ENCODE peak calls at places on chromosomes 5 and 9, in ten cellular contexts. J is MCF 10A, C is CMK, U is NCI-H146, L is sigmoid colon, X is A549, E is brain microvascular endothelial cell, M is astrocyte, Z is ecto neural progenitor cell, V is HEK293T. A is an unnamed sample.
A peak's percentile ranks its signal among the peaks of the same experiment; 100 is the strongest.

GRCh38 chr9:124489222-124489621 is 18.0 kb downstream of the NR5A1 start:
- DNase-seq in J (no peak), C (no peak), U (no peak), L (no peak), X (no peak), E (no peak), M (peak; percentile 10), Z (no peak), V (no peak), A (no peak)

GRCh38 chr9:33959725-33960124 is 89.0 kb downstream of the UBAP2 start:
- DNase-seq in J (no peak), C (no peak), U (no peak), L (no peak), X (no peak), E (no peak), M (no peak), Z (no peak), V (no peak), A (no peak)

GRCh38 chr5:122327110-122327509 is 15.1 kb downstream of the SNCAIP start:
- DNase-seq in J (no peak), C (no peak), U (no peak), L (no peak), X (no peak), E (no peak), M (no peak), Z (no peak), V (no peak), A (no peak)

GRCh38 chr5:175842947-175843793 is 28.2 kb upstream of the CPLX2 start:
- DNase-seq in J (peak; percentile 71), C (no peak), U (no peak), L (no peak), X (peak; percentile 98), E (peak; percentile 72), M (peak; percentile 65), Z (peak; percentile 77), V (no peak), A (peak; percentile 86)

GRCh38 chr5:172853355-172853975 is 19.4 kb downstream of the ERGIC1 start:
- DNase-seq in J (no peak), C (no peak), U (no peak), L (no peak), X (no peak), E (no peak), M (no peak), Z (no peak), V (no peak), A (no peak)

GRCh38 chr5:54656261-54656728 is 138.7 kb downstream of the SNX18 start:
- DNase-seq in J (no peak), C (no peak), U (no peak), L (peak; percentile 82), X (no peak), E (no peak), M (peak; percentile 64), Z (no peak), V (no peak), A (no peak)

GRCh38 chr5:142516732-142517131 is 169.2 kb downstream of the FGF1 start:
- DNase-seq in J (no peak), C (no peak), U (no peak), L (no peak), X (no peak), E (no peak), M (no peak), Z (no peak), V (no peak), A (no peak)

GRCh38 chr9:37004424-37004935 is 29.6 kb downstream of the PAX5 start:
- DNase-seq in J (no peak), C (no peak), U (no peak), L (no peak), X (no peak), E (no peak), M (no peak), Z (no peak), V (no peak), A (no peak)

GRCh38 chr5:108345541-108346171 is 36.2 kb downstream of the FBXL17 start:
- DNase-seq in J (peak; percentile 59), C (no peak), U (peak; percentile 37), L (no peak), X (peak; percentile 2), E (no peak), M (peak; percentile 24), Z (no peak), V (peak; percentile 13), A (no peak)

GRCh38 chr9:22158983-22159382 is 149.9 kb upstream of the CDKN2B start:
- DNase-seq in J (peak; percentile 74), C (no peak), U (no peak), L (peak; percentile 75), X (no peak), E (peak; percentile 97), M (peak; percentile 81), Z (no peak), V (no peak), A (no peak)

GRCh38 chr5:8461543-8461942 is 592.6 kb downstream of the MTRR start:
- DNase-seq in J (no peak), C (no peak), U (no peak), L (no peak), X (no peak), E (no peak), M (no peak), Z (no peak), V (no peak), A (no peak)

GRCh38 chr5:151026674-151027073 is 6.3 kb downstream of the GPX3 start:
- DNase-seq in J (no peak), C (no peak), U (no peak), L (peak; percentile 82), X (no peak), E (no peak), M (no peak), Z (no peak), V (no peak), A (no peak)

GRCh38 chr9:127925959-127926949 is 4.3 kb downstream of the PIP5KL1 start:
- DNase-seq in J (no peak), C (no peak), U (no peak), L (no peak), X (no peak), E (no peak), M (no peak), Z (no peak), V (no peak), A (no peak)

GRCh38 chr9:1977026-1977425 is 38.1 kb upstream of the SMARCA2 start:
- DNase-seq in J (no peak), C (no peak), U (no peak), L (no peak), X (no peak), E (no peak), M (no peak), Z (no peak), V (no peak), A (no peak)